ENCODE peak calls at places on chromosomes 16 and 17, in seven cellular contexts. Z is esophagus squamous epithelium; R is activated CD8-positive, alpha-beta T cell treated with anti-CD3 and anti-CD28 coated beads for 36 hours; F is stomach; N is GM13976; I is AG09309; K is neural progenitor cell. H is an unnamed sample.

GRCh38 chr17:43949777-43950176 is 4.0 kb downstream of the PYY start:
- DNase-seq in Z (no peak), R (no peak), F (no peak), N (no peak), I (no peak), K (no peak), H (no peak)

GRCh38 chr17:6350806-6351205 is 84.1 kb downstream of the AIPL1 start:
- DNase-seq in Z (no peak), R (no peak), F (no peak), N (no peak), I (no peak), K (no peak), H (no peak)

GRCh38 chr17:45143767-45144198 is 4.5 kb upstream of the HEXIM1 start:
- DNase-seq in Z (no peak), R (peak), F (peak), N (peak), I (peak), K (peak), H (peak)

GRCh38 chr16:49495596-49496355 is 122.2 kb downstream of the C16orf78 start:
- DNase-seq in Z (no peak), R (no peak), F (no peak), N (no peak), I (no peak), K (no peak), H (peak)

GRCh38 chr16:48321307-48322036 is 63.7 kb downstream of the SIAH1 start:
- DNase-seq in Z (no peak), R (peak), F (no peak), N (no peak), I (no peak), K (no peak), H (no peak)

GRCh38 chr17:71302721-71303549 is 817.9 kb upstream of the SOX9 start:
- DNase-seq in Z (no peak), R (no peak), F (no peak), N (no peak), I (no peak), K (no peak), H (no peak)

GRCh38 chr17:80695979-80696378 is 151.3 kb downstream of the RPTOR start:
- DNase-seq in Z (no peak), R (no peak), F (no peak), N (no peak), I (no peak), K (no peak), H (no peak)

GRCh38 chr16:58678716-58679115 is 5.9 kb downstream of the SLC38A7 start:
- DNase-seq in Z (no peak), R (peak), F (no peak), N (no peak), I (no peak), K (no peak), H (peak)

GRCh38 chr16:73124665-73125064 is 76.7 kb upstream of the ZFHX3 start:
- DNase-seq in Z (no peak), R (no peak), F (no peak), N (no peak), I (no peak), K (no peak), H (no peak)

GRCh38 chr16:4058386-4058785 is 57.9 kb downstream of the ADCY9 start:
- DNase-seq in Z (no peak), R (no peak), F (no peak), N (no peak), I (no peak), K (no peak), H (no peak)

GRCh38 chr17:42180922-42181850 is at the start of gene KCNH4:
- DNase-seq in Z (no peak), R (peak), F (peak), N (peak), I (peak), K (peak), H (no peak)

GRCh38 chr17:8857919-8858318 is 9.6 kb downstream of the PIK3R6 start:
- DNase-seq in Z (no peak), R (peak), F (no peak), N (peak), I (peak), K (no peak), H (no peak)

GRCh38 chr17:57674894-57675293 is 70.2 kb downstream of the CCDC182 start:
- DNase-seq in Z (no peak), R (no peak), F (no peak), N (no peak), I (no peak), K (no peak), H (no peak)

GRCh38 chr16:72986011-72986410 is 61.9 kb downstream of the ZFHX3 start:
- DNase-seq in Z (no peak), R (no peak), F (no peak), N (no peak), I (no peak), K (no peak), H (no peak)

GRCh38 chr16:68698091-68698490 is 39.0 kb upstream of the CDH1 start:
- DNase-seq in Z (no peak), R (no peak), F (no peak), N (no peak), I (no peak), K (no peak), H (no peak)

GRCh38 chr17:17497845-17498520 is 1.8 kb upstream of the RASD1 start:
- DNase-seq in Z (no peak), R (no peak), F (no peak), N (no peak), I (no peak), K (no peak), H (no peak)

GRCh38 chr16:23514381-23515152 is 4.3 kb upstream of the GGA2 start:
- DNase-seq in Z (no peak), R (peak), F (no peak), N (no peak), I (no peak), K (no peak), H (no peak)

DNA sequence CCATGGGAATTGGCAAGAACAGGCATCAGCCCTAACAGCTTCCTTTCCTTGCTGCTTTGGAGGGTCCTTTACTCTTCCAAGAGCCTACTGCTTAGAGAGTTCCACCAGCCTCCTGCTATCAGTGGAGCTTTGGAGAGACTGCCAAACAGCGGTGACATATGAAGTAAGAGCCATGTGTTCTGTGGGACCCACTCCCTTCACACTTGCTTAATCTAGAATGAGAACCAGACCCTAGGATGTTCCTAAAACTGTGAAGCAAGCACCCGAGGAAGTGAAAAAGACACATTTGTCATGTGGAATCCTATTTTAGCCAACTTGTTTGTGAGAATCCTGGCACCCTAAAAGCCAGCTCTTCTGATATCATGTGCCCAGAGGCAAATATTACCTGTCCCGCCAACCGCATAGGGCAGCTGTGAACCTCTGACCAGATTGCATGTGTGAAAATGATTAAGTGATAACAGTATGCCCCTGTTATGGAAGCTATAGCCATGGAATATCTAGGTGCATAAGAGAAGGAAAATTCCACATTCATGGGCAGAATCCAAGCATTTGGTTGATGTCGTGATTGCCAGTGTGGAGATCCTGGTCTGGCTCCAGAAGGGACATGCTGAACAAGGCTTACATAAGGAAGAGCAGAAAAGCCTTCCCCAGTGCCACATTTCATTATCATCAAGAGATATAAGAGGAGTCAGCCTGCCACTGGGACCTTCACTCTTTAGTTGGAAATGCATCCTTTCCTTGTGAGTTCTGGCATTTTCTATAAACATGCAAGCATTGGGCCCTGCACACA is 18.7 kb downstream of the RCVRN start:
- DNase-seq in Z (no peak), R (no peak), F (no peak), N (no peak), I (no peak), K (no peak), H (no peak)
- TF ChIP-seq CTCF in Z (no peak), R (no peak), F (no peak), N (no peak), I (no peak), K (no peak), H (no peak)

GRCh38 chr16:87056083-87056482 is 261.1 kb downstream of the C16orf95 start:
- DNase-seq in Z (no peak), R (no peak), F (no peak), N (no peak), I (no peak), K (no peak), H (no peak)
- TF ChIP-seq CTCF in Z (no peak), R (no peak), F (no peak), N (no peak), I (peak), K (peak), H (peak)

GRCh38 chr16:82059983-82060421 is 24.9 kb downstream of the HSD17B2 start:
- DNase-seq in Z (no peak), R (no peak), F (no peak), N (no peak), I (peak), K (no peak), H (no peak)
- TF ChIP-seq CTCF in Z (no peak), R (no peak), F (no peak), N (no peak), I (no peak), K (no peak), H (no peak)

DNA sequence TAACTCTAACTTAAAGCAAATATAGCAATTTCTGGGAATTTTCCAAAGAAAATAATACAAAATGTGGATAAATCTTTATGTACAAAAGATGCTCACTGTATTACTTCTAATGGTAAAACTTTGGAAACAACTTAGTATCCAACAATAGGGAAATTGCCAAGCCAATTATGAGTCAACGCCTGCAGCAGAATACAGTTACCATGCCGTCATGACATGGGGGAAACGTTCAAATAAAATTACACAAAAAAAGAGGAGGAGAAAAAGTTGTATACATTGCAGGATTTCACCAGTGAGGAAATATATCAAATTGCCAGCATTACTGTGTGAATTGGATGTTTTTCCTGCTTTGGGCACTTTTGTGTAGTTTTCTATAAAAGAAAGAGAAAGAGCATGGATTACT is 469.6 kb downstream of the SOX9 start:
- DNase-seq in Z (no peak), R (no peak), F (no peak), N (no peak), I (no peak), K (no peak), H (no peak)
- TF ChIP-seq CTCF in Z (no peak), R (no peak), F (no peak), N (no peak), I (no peak), K (no peak), H (no peak)

GRCh38 chr17:20008242-20009051 is 712 bp upstream of the SPECC1 start:
- DNase-seq in Z (no peak), R (peak), F (no peak), N (peak), I (no peak), K (peak), H (no peak)

GRCh38 chr17:20009052-20009301 is 182 bp upstream of the SPECC1 start:
- DNase-seq in Z (no peak), R (no peak), F (no peak), N (no peak), I (no peak), K (no peak), H (no peak)

GRCh38 chr17:20009302-20010098 is at the start of gene SPECC1:
- DNase-seq in Z (no peak), R (peak), F (peak), N (peak), I (no peak), K (peak), H (no peak)

GRCh38 chr17:20010886-20011402 is 1.8 kb downstream of the SPECC1 start:
- DNase-seq in Z (no peak), R (no peak), F (no peak), N (no peak), I (no peak), K (no peak), H (no peak)

GRCh38 chr17:20010099-20010863 is 1.1 kb downstream of the SPECC1 start:
- DNase-seq in Z (no peak), R (no peak), F (peak), N (no peak), I (peak), K (peak), H (no peak)
- TF ChIP-seq CTCF in Z (no peak), R (no peak), F (no peak), N (no peak), I (peak), K (peak), H (peak)

GRCh38 chr16:82011199-82011641 is at the start of gene SDR42E1:
- DNase-seq in Z (peak), R (peak), F (peak), N (peak), I (no peak), K (no peak), H (no peak)

GRCh38 chr16:82016964-82017363 is 5.7 kb upstream of the SDR42E1 start:
- DNase-seq in Z (no peak), R (no peak), F (no peak), N (no peak), I (peak), K (no peak), H (no peak)

GRCh38 chr16:82010649-82011048 is 621 bp downstream of the SDR42E1 start:
- DNase-seq in Z (no peak), R (peak), F (no peak), N (no peak), I (no peak), K (no peak), H (no peak)

GRCh38 chr16:82020051-82020450 is 8.8 kb upstream of the SDR42E1 start:
- DNase-seq in Z (no peak), R (no peak), F (no peak), N (no peak), I (no peak), K (no peak), H (no peak)

GRCh38 chr16:82016268-82016667 is 5.0 kb upstream of the SDR42E1 start:
- DNase-seq in Z (no peak), R (no peak), F (no peak), N (no peak), I (no peak), K (no peak), H (no peak)
- TF ChIP-seq CTCF in Z (no peak), R (no peak), F (no peak), N (no peak), I (peak), K (peak), H (peak)

GRCh38 chr16:67294927-67295326 is 15.6 kb downstream of the PLEKHG4 start:
- DNase-seq in Z (no peak), R (no peak), F (no peak), N (no peak), I (peak), K (no peak), H (no peak)
- TF ChIP-seq CTCF in Z (no peak), R (no peak), F (no peak), N (no peak), I (peak), K (no peak), H (peak)

H was measured in chondrocyte.